ENCODE peak calls at places on chromosomes 11 and 22, in five cellular contexts. Q, S, R, J and T are unnamed samples.
A peak's percentile ranks its signal among the peaks of the same experiment; 100 is the strongest.

GRCh38 chr11:11025087-11025486 is 167.2 kb upstream of the ZBED5 start:
- DNase-seq in Q (no peak), S (no peak), R (no peak), J (no peak), T (no peak)

GRCh38 chr22:35330258-35330861 is 30.7 kb downstream of the TOM1 start:
- DNase-seq in Q (no peak), S (peak; percentile 47), R (peak; percentile 86), J (peak; percentile 87), T (no peak)

GRCh38 chr22:32106930-32107329 is 52.2 kb downstream of the C22orf42 start:
- DNase-seq in Q (no peak), S (no peak), R (no peak), J (peak; percentile 26), T (no peak)

GRCh38 chr22:42399315-42400271 is 32.6 kb downstream of the NFAM1 start:
- DNase-seq in Q (peak; percentile 98), S (no peak), R (peak; percentile 71), J (peak; percentile 50), T (no peak)

GRCh38 chr11:44590769-44591168 is 25.3 kb downstream of the CD82 start:
- DNase-seq in Q (no peak), S (no peak), R (no peak), J (no peak), T (no peak)

GRCh38 chr11:78061088-78061920 is 2.4 kb upstream of the THRSP start:
- DNase-seq in Q (no peak), S (no peak), R (no peak), J (no peak), T (no peak)

GRCh38 chr11:123624974-123625373 is 29.4 kb downstream of the SCN3B start:
- DNase-seq in Q (no peak), S (no peak), R (no peak), J (peak; percentile 7), T (no peak)

GRCh38 chr11:120031156-120031555 is 106.8 kb downstream of the TRIM29 start:
- DNase-seq in Q (no peak), S (no peak), R (no peak), J (no peak), T (no peak)

GRCh38 chr11:57974830-57975229 is 48.9 kb upstream of the OR9Q1 start:
- DNase-seq in Q (no peak), S (no peak), R (no peak), J (no peak), T (no peak)

GRCh38 chr11:28701760-28702449 is 593.7 kb downstream of the METTL15 start:
- DNase-seq in Q (no peak), S (no peak), R (no peak), J (no peak), T (no peak)

GRCh38 chr22:17734197-17734596 is 40.1 kb downstream of the BID start:
- DNase-seq in Q (no peak), S (no peak), R (no peak), J (peak; percentile 68), T (no peak)

GRCh38 chr11:46541593-46542371 is 52.0 kb downstream of the AMBRA1 start:
- DNase-seq in Q (no peak), S (no peak), R (peak; percentile 89), J (no peak), T (no peak)

GRCh38 chr11:13152736-13153541 is 124.7 kb upstream of the BMAL1 start:
- DNase-seq in Q (peak; percentile 22), S (no peak), R (no peak), J (peak; percentile 60), T (no peak)

GRCh38 chr22:23695141-23695540 is 4.3 kb downstream of the RGL4 start:
- DNase-seq in Q (no peak), S (no peak), R (no peak), J (no peak), T (no peak)

GRCh38 chr11:105022998-105023397 is at the start of gene CASP5:
- DNase-seq in Q (no peak), S (no peak), R (no peak), J (no peak), T (no peak)

GRCh38 chr11:134008593-134008992 is 51.8 kb upstream of the IGSF9B start:
- DNase-seq in Q (no peak), S (no peak), R (no peak), J (peak; percentile 4), T (no peak)

GRCh38 chr11:83054001-83054400 is 17.7 kb downstream of the RAB30 start:
- DNase-seq in Q (no peak), S (no peak), R (no peak), J (no peak), T (no peak)

GRCh38 chr11:122897606-122898210 is 15.1 kb downstream of the JHY start:
- DNase-seq in Q (no peak), S (no peak), R (no peak), J (peak; percentile 62), T (no peak)

GRCh38 chr11:64650923-64651523 is 60.0 kb downstream of the SLC22A12 start:
- DNase-seq in Q (no peak), S (no peak), R (no peak), J (peak; percentile 64), T (no peak)